ENCODE peak calls at places on chromosome 7, in eight cellular contexts. U is breast epithelium, W is spleen, Q is GM23338, A is AG10803, O is esophagus squamous epithelium, C is astrocyte of the spinal cord, R is GM13977. S is an unnamed sample.

GRCh38 chr7:87003872-87004798 is 55.3 kb downstream of the ELAPOR2 start:
- DNase-seq in O (no peak), U (no peak), A (no peak), R (no peak), Q (no peak), W (no peak), C (no peak), S (no peak)

GRCh38 chr7:110454713-110455112 is 636.2 kb upstream of the LRRN3 start:
- DNase-seq in W (no peak), U (no peak), R (no peak), C (no peak), Q (no peak), O (no peak), A (no peak), S (no peak)

GRCh38 chr7:115352375-115352774 is 430.5 kb downstream of the MDFIC start:
- DNase-seq in W (no peak), C (peak), U (no peak), O (no peak), Q (no peak), A (peak), R (no peak), S (no peak)

GRCh38 chr7:99928994-99929729 is at the start of gene GJC3:
- DNase-seq in C (peak), U (peak), O (no peak), A (peak), Q (peak), R (peak), W (peak), S (no peak)

GRCh38 chr7:87339373-87339897 is 6.0 kb upstream of the CROT start:
- DNase-seq in U (no peak), O (no peak), Q (no peak), A (peak), R (no peak), C (no peak), W (no peak), S (no peak)

GRCh38 chr7:17939670-17940301 is 508 bp downstream of the SNX13 start:
- DNase-seq in U (no peak), C (peak), Q (peak), R (peak), A (peak), O (no peak), W (no peak), S (no peak)

GRCh38 chr7:43640679-43641078 is 57.8 kb downstream of the STK17A start:
- DNase-seq in O (no peak), A (no peak), W (no peak), Q (no peak), R (no peak), C (no peak), U (no peak), S (no peak)

GRCh38 chr7:2851499-2851898 is 7.4 kb upstream of the GNA12 start:
- DNase-seq in C (no peak), R (no peak), W (no peak), U (no peak), A (no peak), Q (no peak), O (no peak), S (no peak)

GRCh38 chr7:5541087-5541992 is 117.7 kb upstream of the TNRC18 start:
- DNase-seq in Q (no peak), U (no peak), C (no peak), O (no peak), R (peak), W (no peak), A (no peak), S (no peak)

GRCh38 chr7:66353547-66353946 is 148.4 kb downstream of the TPST1 start:
- DNase-seq in W (no peak), R (no peak), Q (no peak), O (no peak), A (peak), C (no peak), U (no peak), S (no peak)

GRCh38 chr7:71618281-71618680 is 486.3 kb downstream of the GALNT17 start:
- DNase-seq in W (no peak), R (no peak), U (no peak), C (peak), Q (no peak), A (peak), O (no peak), S (no peak)

GRCh38 chr7:8190121-8190895 is 71.7 kb downstream of the ICA1 start:
- DNase-seq in U (no peak), C (peak), O (no peak), W (no peak), A (peak), Q (peak), R (peak), S (peak)

GRCh38 chr7:3517344-3517743 is 216.3 kb downstream of the SDK1 start:
- DNase-seq in O (no peak), W (no peak), C (no peak), R (no peak), A (no peak), U (no peak), Q (no peak), S (no peak)

GRCh38 chr7:158345731-158346130 is 241.9 kb downstream of the PTPRN2 start:
- DNase-seq in C (no peak), Q (no peak), W (peak), A (no peak), U (no peak), R (no peak), O (no peak), S (no peak)

GRCh38 chr7:54788664-54789063 is 29.7 kb upstream of the SEC61G start:
- DNase-seq in U (no peak), Q (peak), A (peak), R (peak), O (no peak), W (no peak), C (peak), S (no peak)

GRCh38 chr7:87628780-87629569 is 777 bp downstream of the RUNDC3B start:
- DNase-seq in A (no peak), W (peak), R (peak), U (no peak), Q (peak), C (peak), O (no peak), S (no peak)

GRCh38 chr7:141201145-141201885 is 127.5 kb downstream of the TMEM178B start:
- DNase-seq in A (no peak), U (no peak), C (no peak), W (no peak), O (no peak), Q (no peak), R (no peak), S (no peak)

GRCh38 chr7:27187702-27188665 is 3.0 kb upstream of the HOXA11 start:
- DNase-seq in A (no peak), U (peak), C (no peak), W (no peak), R (no peak), Q (peak), O (no peak), S (no peak)

GRCh38 chr7:74269757-74270277 is 15.6 kb upstream of the RFC2 start:
- DNase-seq in Q (peak), A (peak), U (no peak), W (peak), R (peak), O (no peak), C (peak), S (peak)

GRCh38 chr7:44693641-44694313 is 54.9 kb upstream of the ZMIZ2 start:
- DNase-seq in U (no peak), C (peak), R (no peak), A (peak), O (no peak), W (no peak), Q (no peak), S (no peak)

GRCh38 chr7:83863906-83864305 is 215.0 kb upstream of the SEMA3E start:
- DNase-seq in C (no peak), U (no peak), Q (no peak), R (no peak), O (no peak), A (no peak), W (no peak), S (no peak)

GRCh38 chr7:17965600-17965999 is 25.3 kb upstream of the SNX13 start:
- DNase-seq in A (peak), U (no peak), O (no peak), Q (no peak), R (no peak), W (no peak), C (peak), S (no peak)

GRCh38 chr7:121204537-121204936 is 124.3 kb upstream of the WNT16 start:
- DNase-seq in W (no peak), O (no peak), U (no peak), A (peak), C (no peak), R (no peak), Q (no peak), S (no peak)

GRCh38 chr7:15556706-15557105 is 5.1 kb downstream of the AGMO start:
- DNase-seq in Q (no peak), R (no peak), O (no peak), W (no peak), U (no peak), A (no peak), C (no peak), S (no peak)

GRCh38 chr7:78039791-78040776 is 241.5 kb downstream of the PHTF2 start:
- DNase-seq in W (peak), R (peak), C (no peak), U (no peak), A (no peak), Q (peak), O (no peak), S (no peak)
- TF ChIP-seq CTCF in W (peak), R (peak), C (peak), U (no peak), A (peak), Q (peak), O (peak), S (peak)

GRCh38 chr7:50696810-50697582 is 85.7 kb downstream of the GRB10 start:
- DNase-seq in C (no peak), R (no peak), W (no peak), Q (peak), A (no peak), U (no peak), O (no peak), S (no peak)
- TF ChIP-seq CTCF in C (peak), R (peak), W (peak), Q (peak), A (peak), U (peak), O (no peak), S (no peak)

DNA sequence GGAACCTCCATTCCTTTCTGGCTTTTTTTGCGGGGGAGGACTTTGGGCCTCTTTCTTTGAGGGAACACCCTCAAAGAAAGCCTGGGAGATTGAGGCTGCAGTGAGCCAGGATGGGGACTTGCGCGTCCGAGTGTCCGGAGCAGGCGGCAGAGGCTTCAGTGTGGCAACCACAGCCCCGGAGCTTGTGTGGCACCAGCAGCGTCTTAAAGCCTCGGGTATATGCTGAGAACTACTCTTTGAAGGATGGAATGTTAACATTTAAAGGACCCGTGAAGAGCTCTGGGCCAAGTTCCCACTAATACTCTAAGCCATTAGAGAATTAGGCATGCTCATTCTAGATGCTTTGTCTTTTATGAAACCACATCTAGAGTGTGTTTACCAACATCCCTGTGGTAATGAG is 168.2 kb downstream of the SEPTIN7 start:
- DNase-seq in C (no peak), R (no peak), U (no peak), O (no peak), Q (no peak), A (no peak), W (no peak), S (no peak)
- TF ChIP-seq CTCF in C (no peak), R (no peak), U (no peak), O (no peak), Q (no peak), A (no peak), W (no peak), S (no peak)

GRCh38 chr7:28960071-28960840 is 2.1 kb upstream of the TRIL start:
- DNase-seq in R (no peak), A (no peak), U (no peak), W (no peak), Q (no peak), O (no peak), C (no peak), S (no peak)
- TF ChIP-seq CTCF in R (no peak), A (no peak), U (no peak), W (no peak), Q (no peak), O (no peak), C (no peak), S (no peak)

DNA sequence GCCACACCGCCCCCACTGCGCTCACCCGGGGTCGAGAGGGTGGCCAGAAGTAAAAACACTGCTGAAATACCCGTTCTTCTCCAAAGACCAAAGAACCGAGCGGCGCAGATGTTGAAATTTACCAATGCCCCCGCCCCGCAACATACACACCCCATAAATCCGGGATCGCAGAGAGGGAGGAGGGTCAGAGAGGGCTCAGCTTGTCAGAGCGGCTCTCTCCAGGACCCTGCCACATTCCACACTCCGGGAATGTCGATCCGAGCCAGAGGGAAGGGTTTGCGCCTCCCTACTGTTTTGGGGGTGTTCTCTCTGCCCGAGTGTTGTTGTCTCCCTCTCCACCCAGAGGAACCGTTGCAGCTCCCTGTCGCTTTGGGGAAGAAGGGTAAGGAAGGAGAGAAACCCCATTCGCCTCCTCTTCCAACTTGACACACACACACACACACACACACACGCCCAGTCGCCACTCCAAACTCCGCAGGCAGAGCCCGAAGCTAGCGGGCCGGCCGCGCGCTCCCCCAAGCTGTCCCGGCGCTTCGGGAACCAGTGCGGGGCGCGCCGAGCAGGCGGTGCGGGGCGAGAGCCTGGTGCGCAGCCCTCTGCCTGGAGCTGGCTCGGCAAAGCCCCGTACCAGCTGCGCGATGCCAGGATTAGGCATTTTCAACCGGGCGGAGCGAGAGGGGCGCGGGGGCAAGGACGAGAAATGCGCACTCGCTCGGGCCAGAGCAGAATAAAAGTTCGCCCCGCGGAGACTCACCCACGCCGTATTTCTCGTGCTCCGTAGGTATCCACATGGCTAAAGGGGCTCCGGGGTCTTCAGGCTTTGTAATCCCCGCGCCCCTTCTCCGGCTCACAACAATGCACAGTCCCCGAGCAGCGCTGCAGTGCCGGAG is 606 bp downstream of the DOCK4 start:
- DNase-seq in R (peak), Q (peak), O (no peak), W (peak), C (peak), U (no peak), A (peak), S (peak)
- TF ChIP-seq CTCF in R (no peak), Q (no peak), O (no peak), W (no peak), C (no peak), U (no peak), A (no peak), S (no peak)

DNA sequence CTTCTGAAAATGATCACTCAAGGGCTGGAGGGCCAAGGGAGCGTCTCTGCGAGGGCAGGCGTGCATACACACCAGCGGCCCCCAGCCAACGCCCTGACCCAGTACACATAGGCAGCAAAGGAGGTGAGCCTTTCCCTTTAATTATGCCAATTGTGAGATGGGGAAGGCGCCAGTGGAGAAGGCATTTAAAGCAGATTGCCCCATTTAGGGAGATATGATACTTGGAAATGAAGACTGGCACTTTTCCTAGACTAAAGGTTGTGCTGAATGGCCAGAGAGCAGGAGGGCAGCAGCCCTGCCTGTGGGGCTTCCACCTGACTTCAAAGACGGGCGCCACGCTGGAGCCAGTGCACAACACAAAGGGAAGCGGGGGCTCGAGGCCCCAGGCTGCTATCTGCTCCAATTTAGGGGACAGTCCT is 24.1 kb downstream of the HIPK2 start:
- DNase-seq in R (no peak), O (no peak), W (no peak), C (no peak), U (no peak), A (no peak), Q (no peak), S (no peak)
- TF ChIP-seq CTCF in R (no peak), O (no peak), W (no peak), C (no peak), U (no peak), A (no peak), Q (no peak), S (no peak)

S was measured in tibial nerve.